ENCODE peak calls at places on chromosomes 13 and 19, in five cellular contexts. M is tibial artery, B is astrocyte of the spinal cord, U is retinal pigment epithelial cell, L is fibroblast of lung. P is an unnamed sample.

GRCh38 chr19:39362682-39363657 is 20.7 kb downstream of the SAMD4B start:
- DNase-seq in B (peak), L (peak), U (no peak), M (peak), P (no peak)

GRCh38 chr13:20400774-20401173 is 124.9 kb downstream of the CRYL1 start:
- DNase-seq in U (peak), B (peak), M (no peak), L (peak), P (no peak)

GRCh38 chr13:77952276-77952675 is 33.6 kb upstream of the EDNRB start:
- DNase-seq in M (no peak), B (no peak), U (no peak), L (no peak), P (no peak)

GRCh38 chr19:44807652-44808462 is 1.0 kb upstream of the BCAM start:
- DNase-seq in B (peak), L (peak), U (no peak), M (no peak), P (no peak)

GRCh38 chr19:6476155-6476895 is 5.3 kb downstream of the DENND1C start:
- DNase-seq in M (no peak), B (peak), U (peak), L (peak), P (no peak)

GRCh38 chr13:37777676-37778075 is 91.9 kb downstream of the TRPC4 start:
- DNase-seq in M (no peak), B (no peak), L (no peak), U (no peak), P (no peak)

GRCh38 chr13:38819053-38819452 is 132.2 kb downstream of the FREM2 start:
- DNase-seq in U (peak), M (no peak), L (peak), B (peak), P (no peak)

GRCh38 chr13:20369886-20370361 is 137.8 kb upstream of the GJB6 start:
- DNase-seq in U (no peak), M (no peak), L (no peak), B (no peak), P (no peak)

GRCh38 chr19:41691268-41691970 is 3.3 kb upstream of the CEACAM7 start:
- DNase-seq in M (no peak), B (no peak), L (no peak), U (no peak), P (peak)

GRCh38 chr19:49896863-49897621 is at the start of gene IL4I1:
- DNase-seq in M (peak), U (no peak), B (peak), L (no peak), P (no peak)

GRCh38 chr13:90547272-90547790 is 800.2 kb upstream of the MIR17HG start:
- DNase-seq in B (no peak), L (no peak), M (no peak), U (no peak), P (no peak)

GRCh38 chr13:108682714-108683113 is 53.3 kb downstream of the MYO16 start:
- DNase-seq in B (no peak), M (no peak), U (no peak), L (no peak), P (no peak)

GRCh38 chr13:26499209-26499601 is 58.3 kb upstream of the WASF3 start:
- DNase-seq in B (no peak), U (no peak), M (no peak), L (no peak), P (no peak)

GRCh38 chr19:47280183-47280797 is 5.6 kb downstream of the INAFM1 start:
- DNase-seq in B (no peak), M (no peak), U (no peak), L (no peak), P (no peak)

GRCh38 chr19:35562336-35562735 is 1.1 kb downstream of the ATP4A start:
- DNase-seq in U (no peak), L (no peak), M (no peak), B (no peak), P (no peak)

GRCh38 chr13:38463047-38463446 is 113.4 kb downstream of the UFM1 start:
- DNase-seq in L (no peak), U (no peak), M (no peak), B (no peak), P (no peak)

GRCh38 chr19:16025108-16026101 is 50.9 kb upstream of the TPM4 start:
- DNase-seq in U (peak), L (peak), M (no peak), B (peak), P (no peak)

DNA sequence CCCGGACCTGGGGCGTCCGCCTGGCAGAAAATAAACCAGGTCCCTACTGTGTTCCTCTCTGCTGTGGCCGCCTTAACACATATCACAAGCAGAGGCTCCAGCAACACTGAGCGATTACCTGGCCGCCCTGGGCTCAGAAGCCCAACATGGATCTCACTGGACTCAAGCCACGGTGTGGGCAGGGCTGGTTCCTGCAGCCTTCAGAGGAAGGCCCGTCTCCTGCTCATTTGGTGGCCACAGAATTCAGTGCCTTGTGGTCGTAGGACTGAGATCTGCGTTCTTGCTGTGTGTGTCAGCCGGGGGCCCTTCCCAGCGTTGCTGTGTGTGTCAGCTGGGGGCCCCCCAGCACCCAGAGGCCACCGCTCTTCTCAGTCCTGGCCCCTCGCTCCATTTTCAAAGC is 30.2 kb downstream of the C2CD4C start:
- DNase-seq in M (no peak), U (no peak), L (no peak), B (no peak), P (no peak)
- TF ChIP-seq CTCF in M (no peak), U (no peak), L (no peak), B (no peak), P (no peak)

DNA sequence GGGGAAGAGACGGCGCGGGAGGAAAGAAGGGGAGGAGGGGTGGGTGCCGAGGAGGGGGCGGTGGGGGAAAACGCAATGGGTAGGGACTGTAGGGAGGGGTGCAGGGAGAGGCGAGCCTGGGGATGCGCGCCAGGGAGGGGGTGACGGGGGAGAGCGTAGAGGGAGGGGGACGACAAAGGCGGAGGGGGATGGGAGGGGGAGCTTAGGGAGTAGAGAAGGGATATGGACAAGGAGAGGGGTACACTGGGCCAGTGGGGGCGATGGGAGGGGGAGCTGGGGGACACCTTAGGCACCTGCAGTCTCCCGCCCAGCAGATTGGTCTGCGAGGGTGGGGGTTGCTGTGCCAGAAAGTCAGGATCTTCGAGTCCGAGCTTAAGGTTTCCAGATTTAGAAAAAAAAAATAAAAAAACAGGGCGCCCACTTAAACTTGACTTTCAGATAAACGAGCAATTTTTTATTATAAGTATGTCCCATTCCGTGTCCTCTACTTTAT is 15.7 kb downstream of the CCDC124 start:
- DNase-seq in M (no peak), U (no peak), B (no peak), L (no peak), P (no peak)
- H3K4me3 ChIP-seq in M (peak), U (peak), B (peak), L (peak), P (peak)

DNA sequence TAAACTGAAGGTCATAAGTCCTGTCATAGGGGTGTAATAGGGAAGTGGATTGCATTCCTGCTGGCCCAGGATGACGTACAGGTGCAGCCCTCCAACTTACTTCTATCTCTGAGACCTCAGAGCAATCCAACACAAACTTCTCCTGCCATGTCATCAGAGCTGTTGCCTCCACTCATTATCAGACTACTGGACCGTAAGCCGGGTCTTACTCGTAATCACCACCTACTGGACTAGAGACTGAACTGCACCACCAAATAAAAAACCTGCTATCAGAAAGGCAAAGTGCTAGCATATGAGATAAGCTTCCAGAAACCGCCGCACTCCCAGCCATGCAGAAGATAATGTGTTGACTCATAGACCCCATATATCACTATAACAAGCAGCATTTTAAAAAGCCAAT is 102.1 kb downstream of the SLITRK1 start:
- DNase-seq in U (no peak), L (peak), B (peak), M (no peak), P (no peak)
- TF ChIP-seq CTCF in U (peak), L (peak), B (peak), M (no peak), P (no peak)

GRCh38 chr13:30429235-30429634 is 6.9 kb downstream of the UBE2L5 start:
- DNase-seq in L (no peak), B (no peak), M (no peak), U (no peak), P (no peak)

GRCh38 chr13:30431269-30431950 is 9.1 kb downstream of the UBE2L5 start:
- DNase-seq in M (no peak), B (peak), L (no peak), U (no peak), P (no peak)

DNA sequence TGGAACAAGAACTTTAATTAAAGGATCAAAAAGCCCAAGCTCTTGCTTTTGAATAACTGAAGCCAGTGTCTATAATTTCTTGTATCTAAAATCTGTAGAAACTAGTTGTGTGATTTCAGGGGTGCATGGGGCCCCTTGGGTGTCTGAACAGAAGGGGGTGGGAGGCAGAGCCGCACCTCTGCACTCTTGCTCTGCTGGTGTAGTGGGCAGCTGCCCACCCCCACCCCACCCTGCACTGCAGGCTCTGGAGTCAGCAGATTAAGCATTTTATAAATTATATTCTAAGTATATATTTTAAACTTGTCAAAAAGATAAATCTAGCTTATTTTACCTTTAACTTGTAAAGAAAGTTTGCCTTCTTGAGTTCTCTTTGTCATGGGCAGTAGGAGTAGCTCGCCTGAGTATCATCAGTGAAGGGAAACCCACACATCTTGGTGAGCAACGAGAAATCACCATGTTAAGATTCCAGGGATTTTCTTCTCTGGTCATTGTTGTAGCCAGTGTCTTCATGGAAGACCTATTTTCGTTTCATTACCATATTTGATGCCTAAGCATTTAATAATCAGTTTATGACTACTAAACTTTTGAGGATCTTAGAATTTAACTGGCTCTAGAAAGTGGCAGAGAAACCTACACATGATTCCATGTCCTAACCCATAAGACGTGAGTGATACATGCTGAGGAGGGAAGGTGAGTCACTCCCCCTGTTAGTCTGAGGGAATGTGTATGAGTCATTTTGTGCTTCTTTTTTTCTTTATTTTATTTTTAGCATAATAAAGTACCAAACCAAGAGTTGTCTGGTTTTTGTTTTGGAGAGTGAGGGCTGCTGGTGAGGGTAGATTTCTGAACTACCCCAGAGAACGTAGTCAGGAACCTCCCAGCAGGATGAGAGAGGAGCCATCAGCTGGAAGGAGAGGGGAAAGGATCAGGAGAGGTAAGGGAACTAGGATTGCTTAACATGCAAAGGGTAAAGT is 7.7 kb downstream of the UBE2L5 start:
- DNase-seq in M (no peak), B (peak), U (peak), L (peak), P (no peak)
- H3K4me3 ChIP-seq in M (no peak), B (no peak), U (no peak), L (no peak), P (no peak)

DNA sequence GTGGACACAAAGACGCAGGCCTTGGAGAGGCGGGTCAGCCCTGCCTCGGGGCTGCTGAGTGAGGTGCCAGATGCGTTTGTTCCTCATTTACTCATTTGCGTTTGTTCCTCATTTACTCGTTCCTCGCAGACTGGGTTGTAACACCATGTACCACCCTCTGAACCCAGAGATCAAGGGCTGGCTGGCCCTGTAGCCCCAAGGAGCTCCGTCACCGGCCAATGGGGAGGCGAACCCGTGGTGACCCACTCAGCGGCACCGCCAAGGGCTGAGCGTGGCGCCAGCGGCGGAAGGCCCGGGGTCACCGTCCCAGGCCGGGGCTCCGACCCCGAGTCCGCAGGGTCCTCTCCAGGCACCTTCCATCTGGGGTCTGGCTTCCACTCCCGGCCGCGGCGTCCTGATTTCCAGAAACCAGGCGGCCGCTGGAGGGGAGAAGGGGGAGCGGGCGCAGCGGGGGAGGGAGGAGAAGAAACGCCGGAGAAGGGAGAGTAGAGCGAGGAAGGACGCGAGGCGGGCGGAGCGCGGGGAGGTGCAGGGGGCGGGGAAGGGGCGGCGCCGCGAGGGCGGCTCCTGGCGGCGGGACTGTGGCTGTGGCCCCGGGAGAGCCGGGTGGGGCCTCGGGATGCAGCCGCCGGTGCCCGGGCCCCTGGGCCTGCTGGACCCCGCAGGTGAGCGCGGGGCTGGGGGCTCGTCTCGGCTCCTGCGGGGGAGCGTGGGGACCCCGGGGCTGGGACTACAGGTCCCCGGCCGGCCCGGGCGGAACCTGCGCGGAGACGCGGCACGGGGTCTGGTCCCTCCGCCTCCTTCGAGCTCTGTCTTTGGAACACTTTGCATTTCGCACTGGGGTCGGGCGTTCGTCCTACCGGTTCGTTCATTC is at the start of gene TMEM255B:
- DNase-seq in M (peak), B (peak), U (peak), L (peak), P (no peak)
- TF ChIP-seq CTCF in M (no peak), B (peak), U (peak), L (no peak), P (no peak)

GRCh38 chr19:11356074-11356397 is 804 bp downstream of the PLPPR2 start:
- DNase-seq in U (no peak), L (no peak), B (no peak), M (no peak), P (no peak)
- H3K4me3 ChIP-seq in U (peak), L (peak), B (peak), M (peak), P (peak)

P was measured in vagina.